ENCODE peak calls at places on chromosomes 11 and 22, in five cellular contexts. K is GM23338, S is HL-60, Y is foreskin fibroblast, X is dorsolateral prefrontal cortex. U is an unnamed sample.

GRCh38 chr11:128530119-128531091 is 57.0 kb downstream of the ETS1 start:
- DNase-seq in K (no peak), S (no peak), Y (peak; percentile 96), X (no peak), U (peak; percentile 92)

GRCh38 chr11:107699371-107700348 is 12.2 kb downstream of the SLN start:
- DNase-seq in K (no peak), S (no peak), Y (no peak), X (no peak), U (no peak)

GRCh38 chr11:6297831-6298230 is 22.5 kb downstream of the CAVIN3 start:
- DNase-seq in K (no peak), S (no peak), Y (no peak), X (no peak), U (no peak)

GRCh38 chr11:119019996-119020395 is 1.4 kb downstream of the TRAPPC4 start:
- DNase-seq in K (no peak), S (no peak), Y (no peak), X (no peak), U (no peak)

GRCh38 chr22:46073683-46074504 is 76.4 kb upstream of the PPARA start:
- DNase-seq in K (no peak), S (no peak), Y (no peak), X (peak; percentile 55), U (no peak)

GRCh38 chr11:27388001-27388400 is 25.0 kb upstream of the CCDC34 start:
- DNase-seq in K (no peak), S (no peak), Y (no peak), X (no peak), U (no peak)

GRCh38 chr11:69102732-69103615 is 52.8 kb upstream of the SMIM38 start:
- DNase-seq in K (peak; percentile 28), S (no peak), Y (no peak), X (no peak), U (no peak)

GRCh38 chr11:2801711-2802388 is 83.7 kb downstream of the CDKN1C start:
- DNase-seq in K (no peak), S (no peak), Y (no peak), X (peak; percentile 32), U (no peak)

GRCh38 chr11:96309001-96309642 is 33.9 kb downstream of the MAML2 start:
- DNase-seq in K (no peak), S (no peak), Y (peak; percentile 72), X (no peak), U (no peak)

GRCh38 chr11:25924586-25924985 is 407.3 kb upstream of the ANO3 start:
- DNase-seq in K (no peak), S (no peak), Y (no peak), X (no peak), U (no peak)

GRCh38 chr22:41915035-41915782 is at the start of gene SHISA8:
- DNase-seq in K (peak; percentile 73), S (no peak), Y (peak; percentile 24), X (no peak), U (no peak)

GRCh38 chr22:32775957-32776356 is 25.5 kb upstream of the TIMP3 start:
- DNase-seq in K (peak; percentile 47), S (no peak), Y (no peak), X (no peak), U (no peak)

GRCh38 chr22:22133910-22134309 is 110.7 kb upstream of the VPREB1 start:
- DNase-seq in K (no peak), S (no peak), Y (no peak), X (no peak), U (no peak)

GRCh38 chr11:67504023-67504949 is 877 bp downstream of the PITPNM1 start:
- DNase-seq in K (peak; percentile 42), S (no peak), Y (peak; percentile 21), X (no peak), U (no peak)

GRCh38 chr11:69718147-69718546 is 14.3 kb upstream of the FGF19 start:
- DNase-seq in K (peak; percentile 91), S (no peak), Y (no peak), X (no peak), U (no peak)

GRCh38 chr11:68819362-68819761 is 22.4 kb downstream of the CPT1A start:
- DNase-seq in K (no peak), S (no peak), Y (no peak), X (no peak), U (no peak)

GRCh38 chr11:90220391-90220790 is 2.5 kb downstream of the CHORDC1 start:
- DNase-seq in K (no peak), S (no peak), Y (peak; percentile 49), X (no peak), U (no peak)

DNA sequence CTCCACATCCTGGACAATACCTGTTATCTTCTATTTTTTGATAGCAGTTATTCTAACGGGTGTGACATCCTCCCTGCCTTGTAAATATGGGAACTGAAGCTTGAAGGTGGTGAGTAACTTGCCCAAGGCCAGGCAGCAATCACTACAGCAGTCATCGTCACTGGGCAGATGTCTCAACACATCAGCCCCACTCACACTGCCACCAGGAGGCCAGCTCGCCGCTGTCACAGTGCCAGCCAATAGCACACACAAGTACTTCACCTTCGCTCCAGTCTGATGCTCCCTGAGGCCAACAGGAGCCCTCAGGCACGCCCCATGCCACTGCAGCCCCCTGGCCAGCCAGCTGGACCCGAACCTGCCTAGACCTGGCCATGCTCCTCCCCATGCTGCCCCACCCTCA is 4.9 kb upstream of the TTLL1 start:
- DNase-seq in K (no peak), S (peak; percentile 50), Y (peak; percentile 41), X (no peak), U (no peak)
- TF ChIP-seq CTCF in K (peak; percentile 19), S (peak; percentile 67), Y (no peak), X (no peak), U (no peak)

GRCh38 chr22:37807410-37808293 is at the start of gene GCAT:
- DNase-seq in K (peak; percentile 99), S (peak; percentile 87), Y (peak; percentile 96), X (peak; percentile 96), U (peak; percentile 93)

GRCh38 chr22:37808294-37808657 is 542 bp downstream of the GCAT start:
- DNase-seq in K (peak; percentile 25), S (no peak), Y (no peak), X (no peak), U (no peak)

GRCh38 chr22:37805878-37806277 is 1.9 kb upstream of the GCAT start:
- DNase-seq in K (no peak), S (no peak), Y (no peak), X (no peak), U (no peak)

GRCh38 chr22:37804886-37805857 is 2.6 kb upstream of the GCAT start:
- DNase-seq in K (peak; percentile 84), S (no peak), Y (peak; percentile 82), X (peak; percentile 95), U (peak; percentile 66)

GRCh38 chr22:37806409-37807338 is 1.1 kb upstream of the GCAT start:
- DNase-seq in K (peak; percentile 47), S (no peak), Y (peak; percentile 36), X (no peak), U (no peak)
- TF ChIP-seq CTCF in K (no peak), S (no peak), Y (no peak), X (no peak), U (no peak)

GRCh38 chr11:14541180-14541579 is 21.0 kb upstream of the PSMA1 start:
- DNase-seq in K (no peak), S (no peak), Y (no peak), X (no peak), U (no peak)

GRCh38 chr11:14538926-14539554 is 18.9 kb upstream of the PSMA1 start:
- DNase-seq in K (no peak), S (no peak), Y (no peak), X (no peak), U (no peak)

GRCh38 chr11:14538271-14538925 is 18.2 kb upstream of the PSMA1 start:
- DNase-seq in K (no peak), S (no peak), Y (no peak), X (no peak), U (no peak)

GRCh38 chr11:14542384-14542783 is 22.2 kb upstream of the PSMA1 start:
- DNase-seq in K (no peak), S (no peak), Y (no peak), X (no peak), U (no peak)

GRCh38 chr11:14539867-14540475 is 19.8 kb upstream of the PSMA1 start:
- DNase-seq in K (peak; percentile 30), S (no peak), Y (no peak), X (no peak), U (no peak)
- TF ChIP-seq CTCF in K (no peak), S (no peak), Y (no peak), X (no peak), U (no peak)

GRCh38 chr11:122772945-122773344 is 65.4 kb upstream of the CRTAM start:
- DNase-seq in K (no peak), S (no peak), Y (no peak), X (no peak), U (no peak)
- TF ChIP-seq CTCF in K (no peak), S (no peak), Y (no peak), X (no peak), U (no peak)

DNA sequence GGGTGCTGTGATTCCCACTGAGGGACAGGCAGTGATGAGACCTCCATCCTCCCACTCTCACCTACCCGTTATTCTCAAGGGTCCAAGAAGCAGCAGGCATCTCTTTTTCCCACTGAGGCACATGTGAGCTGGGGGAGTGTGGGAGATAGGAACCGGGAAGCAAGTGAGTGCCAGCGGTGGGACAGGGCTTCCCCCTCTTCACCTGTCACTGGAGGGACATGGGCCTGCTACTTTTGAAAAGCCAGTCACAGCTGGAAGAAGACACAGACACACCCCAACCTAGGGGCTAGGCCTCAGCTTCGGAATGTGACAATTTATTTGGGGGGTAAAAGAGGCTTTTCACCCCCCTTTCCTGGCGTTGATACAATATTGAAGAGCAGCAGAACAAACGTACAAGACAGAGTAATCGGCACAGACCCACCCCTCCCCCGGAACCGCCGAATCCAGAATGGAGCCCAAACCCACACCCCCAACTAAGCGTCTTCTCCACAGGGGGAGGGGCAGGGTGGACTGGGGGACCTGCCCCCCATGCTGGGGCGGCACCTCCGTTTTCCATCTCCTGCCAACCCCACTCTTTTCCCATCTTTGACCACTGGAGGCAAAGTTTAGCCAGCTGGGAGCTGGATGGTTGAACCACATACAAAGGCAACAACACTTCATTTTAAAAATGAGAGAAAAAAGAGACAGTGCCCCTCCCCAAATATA is 10.7 kb downstream of the CBX6 start:
- DNase-seq in K (peak; percentile 46), S (no peak), Y (peak; percentile 28), X (no peak), U (no peak)
- TF ChIP-seq CTCF in K (peak; percentile 8), S (no peak), Y (peak; percentile 15), X (no peak), U (peak; percentile 23)